ENCODE peak calls at places on chromosomes 1 and 21, in eight cellular contexts. X, L, Z, H, T, V, S and P are unnamed samples.

GRCh38 chr1:167472729-167473529 is 45.4 kb downstream of the CD247 start:
- DNase-seq in S (no peak), L (no peak), H (no peak), Z (no peak), T (no peak), X (no peak), V (no peak), P (no peak)

GRCh38 chr1:234533975-234534876 is 55.2 kb upstream of the TARBP1 start:
- DNase-seq in X (no peak), T (no peak), V (peak; percentile 56), L (peak; percentile 97), H (no peak), Z (no peak), S (no peak), P (no peak)

GRCh38 chr1:70386121-70386520 is 24.9 kb upstream of the CTH start:
- DNase-seq in S (no peak), V (no peak), X (no peak), L (no peak), Z (no peak), H (no peak), T (peak; percentile 87), P (no peak)

GRCh38 chr1:45478129-45478802 is 12.7 kb downstream of the TESK2 start:
- DNase-seq in Z (no peak), X (no peak), T (no peak), S (no peak), L (no peak), H (no peak), V (no peak), P (no peak)

GRCh38 chr1:203085528-203086406 is at the start of gene MYOG:
- DNase-seq in H (no peak), X (no peak), S (no peak), L (no peak), Z (no peak), T (no peak), V (peak; percentile 15), P (no peak)

GRCh38 chr1:217469983-217470382 is 160.9 kb downstream of the GPATCH2 start:
- DNase-seq in Z (no peak), S (no peak), L (no peak), H (no peak), T (no peak), V (no peak), X (no peak), P (no peak)

GRCh38 chr1:117576236-117576635 is 29.6 kb upstream of the TENT5C start:
- DNase-seq in H (no peak), T (no peak), L (no peak), X (no peak), S (no peak), V (no peak), Z (no peak), P (no peak)

GRCh38 chr1:233132445-233132844 is 163.1 kb downstream of the PCNX2 start:
- DNase-seq in Z (no peak), T (no peak), V (no peak), X (no peak), H (no peak), L (no peak), S (no peak), P (no peak)

GRCh38 chr1:117985973-117986372 is 56.4 kb downstream of the WDR3 start:
- DNase-seq in L (no peak), V (no peak), T (no peak), X (no peak), H (no peak), S (no peak), Z (no peak), P (no peak)

GRCh38 chr1:9536301-9536700 is 3.0 kb upstream of the SLC25A33 start:
- DNase-seq in L (no peak), H (no peak), X (no peak), V (no peak), Z (no peak), T (no peak), S (no peak), P (no peak)
- H3K9me2 ChIP-seq in L (no peaks in the 10 kb centered on the region), H (no peaks in the 10 kb centered on the region), X (no peaks in the 10 kb centered on the region), V (no peaks in the 10 kb centered on the region), Z (no peaks in the 10 kb centered on the region), T (no peaks in the 10 kb centered on the region), S (no peaks in the 10 kb centered on the region), P (no peaks in the 10 kb centered on the region)

GRCh38 chr1:3393987-3394920 is 60.2 kb upstream of the ARHGEF16 start:
- DNase-seq in Z (no peak), V (no peak), H (peak; percentile 34), S (no peak), L (no peak), X (no peak), T (no peak), P (no peak)
- H3K27ac ChIP-seq in Z (no peak overlapping the region), V (no peak overlapping the region), H (no peak overlapping the region), S (no peak overlapping the region), L (no peak overlapping the region), X (no peak overlapping the region), T (no peak overlapping the region), P (no peak overlapping the region)

GRCh38 chr1:28887835-28888682 is 26.3 kb upstream of the EPB41 start:
- DNase-seq in H (peak; percentile 70), T (no peak), Z (no peak), L (no peak), V (no peak), X (no peak), S (peak; percentile 6), P (no peak)

GRCh38 chr1:28885982-28886730 is 28.2 kb upstream of the EPB41 start:
- DNase-seq in S (peak; percentile 10), X (no peak), H (no peak), Z (no peak), L (peak; percentile 7), V (no peak), T (no peak), P (no peak)

GRCh38 chr1:28888915-28889314 is 25.5 kb upstream of the EPB41 start:
- DNase-seq in L (no peak), H (no peak), S (no peak), T (no peak), V (no peak), Z (no peak), X (no peak), P (no peak)

GRCh38 chr1:28886731-28887417 is 27.5 kb upstream of the EPB41 start:
- DNase-seq in L (peak; percentile 71), H (peak; percentile 96), Z (peak; percentile 93), X (peak; percentile 76), T (peak; percentile 92), V (peak; percentile 71), S (peak; percentile 94), P (peak; percentile 95)

GRCh38 chr1:28887418-28887834 is 26.9 kb upstream of the EPB41 start:
- DNase-seq in S (peak; percentile 65), H (peak; percentile 41), Z (peak; percentile 20), V (no peak), T (peak; percentile 13), X (no peak), L (peak; percentile 25), P (peak; percentile 43)
- H3K4me2 ChIP-seq in S (peak overlapping the region; percentile 84), H (peak overlapping the region; percentile 81), Z (peak overlapping the region; percentile 95), V (peak overlapping the region; percentile 80), T (peak overlapping the region; percentile 97), X (peak overlapping the region; percentile 99), L (peak overlapping the region; percentile 82), P (peak overlapping the region; percentile 97)

GRCh38 chr1:175433586-175434267 is 241.2 kb upstream of the KIAA0040 start:
- DNase-seq in V (no peak), L (no peak), H (no peak), X (no peak), Z (no peak), T (no peak), S (no peak), P (no peak)
- H3K9me2 ChIP-seq in V (no peaks in the 10 kb centered on the region), L (no peaks in the 10 kb centered on the region), H (peaks cover 17% of the 10 kb centered on the region), X (no peaks in the 10 kb centered on the region), Z (no peaks in the 10 kb centered on the region), T (no peaks in the 10 kb centered on the region), S (no peaks in the 10 kb centered on the region), P (no peaks in the 10 kb centered on the region)

GRCh38 chr1:25785321-25786067 is 14.5 kb upstream of the SELENON start:
- DNase-seq in S (no peak), X (no peak), L (no peak), T (no peak), H (no peak), V (no peak), Z (no peak), P (no peak)

GRCh38 chr1:25784575-25785051 is 15.4 kb upstream of the SELENON start:
- DNase-seq in T (no peak), V (no peak), S (no peak), H (no peak), X (no peak), L (peak; percentile 13), Z (no peak), P (no peak)

GRCh38 chr1:25786887-25787286 is 13.1 kb upstream of the SELENON start:
- DNase-seq in L (peak; percentile 53), S (no peak), H (no peak), T (peak; percentile 36), X (no peak), Z (no peak), V (no peak), P (no peak)

GRCh38 chr1:25790472-25790871 is 9.5 kb upstream of the SELENON start:
- DNase-seq in T (no peak), V (no peak), X (no peak), L (no peak), Z (no peak), H (no peak), S (no peak), P (no peak)

DNA sequence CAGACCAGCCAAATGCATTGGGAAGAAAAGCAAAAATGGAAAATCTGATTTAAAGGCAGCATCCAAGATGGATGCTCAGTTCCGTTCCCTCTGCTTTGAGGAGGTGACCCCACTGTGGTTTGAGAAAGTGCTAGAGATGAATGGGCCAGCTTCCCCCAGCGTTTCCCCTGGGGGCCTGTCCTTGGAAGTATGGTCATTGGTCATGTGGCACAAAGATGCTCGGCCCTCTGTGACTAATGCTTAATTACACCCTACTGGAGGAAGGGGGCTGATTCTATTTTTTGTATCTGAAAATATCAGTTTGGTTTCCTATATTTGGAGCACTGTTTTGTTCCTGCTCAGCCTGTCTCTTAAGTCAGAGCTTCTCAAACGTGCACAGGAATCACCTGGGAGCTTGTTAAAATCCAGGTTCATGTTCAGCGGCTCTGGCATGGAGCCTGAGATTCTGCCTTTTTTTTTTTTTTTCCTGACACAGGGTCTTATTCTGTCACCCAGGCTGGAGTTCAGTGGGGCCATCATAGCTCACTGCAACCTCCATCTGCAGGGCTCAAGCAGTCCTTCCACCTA is 12.4 kb upstream of the SELENON start:
- DNase-seq in V (no peak), S (no peak), H (no peak), T (no peak), L (peak; percentile 62), Z (no peak), X (no peak), P (no peak)
- H3K27ac ChIP-seq in V (no peak overlapping the region), S (no peak overlapping the region), H (no peak overlapping the region), T (no peak overlapping the region), L (no peak overlapping the region), Z (no peak overlapping the region), X (no peak overlapping the region), P (no peak overlapping the region)

DNA sequence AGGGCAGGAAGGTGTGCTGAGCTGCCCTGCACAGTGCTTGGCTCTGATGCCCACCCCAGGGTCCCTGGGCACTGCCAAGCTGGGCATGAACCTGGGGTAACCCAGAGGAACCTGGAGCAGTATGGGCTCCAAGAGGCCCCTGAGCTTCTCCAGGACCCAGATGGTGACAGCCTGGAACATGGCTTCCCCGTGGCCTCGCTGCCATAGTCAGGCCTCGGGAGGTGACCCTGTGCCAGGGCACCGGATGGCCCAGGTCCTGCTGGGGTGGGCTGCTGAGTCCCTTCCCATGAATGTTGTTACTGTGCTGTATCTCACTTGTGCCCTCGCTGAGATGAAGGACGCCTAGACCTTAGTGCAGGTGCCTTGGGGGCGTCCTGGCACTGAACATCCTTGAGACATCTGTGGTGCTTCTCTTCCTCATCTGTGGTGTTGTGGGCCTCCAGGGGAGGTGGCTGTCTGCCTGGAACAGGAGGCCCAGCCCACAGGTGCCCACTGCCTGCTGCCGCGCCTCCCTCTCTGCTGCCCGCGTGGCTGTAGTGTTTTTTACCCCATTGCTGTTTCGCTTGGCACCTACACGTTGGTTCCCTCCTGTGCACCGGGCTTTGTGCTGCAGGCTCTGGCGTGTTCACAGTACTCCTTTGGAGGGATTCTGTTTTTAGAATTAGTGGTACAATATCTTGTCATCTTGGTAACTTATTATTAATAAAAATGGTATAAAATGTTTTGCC is 160.3 kb downstream of the PCBP3 start:
- DNase-seq in S (no peak), X (no peak), L (no peak), H (no peak), V (no peak), Z (no peak), T (no peak), P (no peak)
- H3K4me2 ChIP-seq in S (no peak overlapping the region), X (no peak overlapping the region), L (no peak overlapping the region), H (no peak overlapping the region), V (no peak overlapping the region), Z (no peak overlapping the region), T (no peak overlapping the region), P (no peak overlapping the region)